ENCODE peak calls at places on chromosomes 12 and 14, in five cellular contexts. C is GM20000, M is left ventricle myocardium inferior, Z is MM.1S, X is endothelial cell. S is an unnamed sample.

GRCh38 chr12:116591608-116592115 is 32.5 kb downstream of the MAP1LC3B2 start:
- DNase-seq in C (no peak), M (no peak), Z (no peak), X (no peak), S (no peak)

GRCh38 chr12:52032797-52033505 is 18.3 kb upstream of the NR4A1 start:
- DNase-seq in C (peak), M (peak), Z (peak), X (peak), S (peak)

GRCh38 chr12:70402597-70402996 is 36.5 kb downstream of the KCNMB4 start:
- DNase-seq in C (no peak), M (no peak), Z (no peak), X (no peak), S (no peak)

GRCh38 chr12:6950401-6950801 is 755 bp upstream of the PTPN6 start:
- DNase-seq in C (no peak), M (no peak), Z (no peak), X (peak), S (no peak)

GRCh38 chr12:51926064-51926632 is 18.8 kb downstream of the ACVRL1 start:
- DNase-seq in C (no peak), M (no peak), Z (no peak), X (peak), S (no peak)

GRCh38 chr14:104264495-104265265 is 126.3 kb downstream of the KIF26A start:
- DNase-seq in C (no peak), M (no peak), Z (no peak), X (no peak), S (no peak)

GRCh38 chr14:55075628-55076027 is 24.2 kb downstream of the MAPK1IP1L start:
- DNase-seq in C (no peak), M (no peak), Z (no peak), X (no peak), S (no peak)

GRCh38 chr14:21723431-21724045 is 49.9 kb upstream of the OR4E1 start:
- DNase-seq in C (peak), M (no peak), Z (peak), X (peak), S (peak)

GRCh38 chr14:29390046-29390841 is 537.4 kb downstream of the PRKD1 start:
- DNase-seq in C (no peak), M (no peak), Z (no peak), X (no peak), S (no peak)

GRCh38 chr12:7068240-7068993 is 7.9 kb downstream of the C1S start:
- DNase-seq in C (no peak), M (peak), Z (no peak), X (no peak), S (peak)

DNA sequence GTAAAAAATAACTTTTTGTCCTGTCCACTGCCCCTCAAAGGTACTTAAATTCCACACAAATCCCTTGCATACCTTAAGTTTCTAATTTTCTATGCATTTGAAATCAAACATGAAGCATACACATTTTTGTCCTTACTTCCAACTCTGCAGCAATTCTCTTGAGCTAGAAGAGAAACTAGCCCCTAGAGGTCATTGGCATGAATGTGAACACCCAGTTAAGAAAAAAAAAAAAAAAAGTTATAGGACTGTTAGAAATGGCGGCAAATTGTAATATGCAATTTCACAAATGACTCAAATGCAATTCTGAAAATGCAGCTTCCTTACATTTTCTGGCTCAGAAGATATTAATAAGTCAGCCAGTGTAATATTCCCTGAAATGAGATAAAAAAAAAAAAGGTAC is 4.6 kb upstream of the ESR2 start:
- DNase-seq in C (no peak), M (no peak), Z (peak), X (no peak), S (no peak)
- TF ChIP-seq CTCF in C (no peak), M (no peak), Z (peak), X (peak), S (no peak)

GRCh38 chr12:64992641-64993040 is 128.5 kb downstream of the WIF1 start:
- DNase-seq in C (no peak), M (no peak), Z (no peak), X (no peak), S (no peak)
- TF ChIP-seq CTCF in C (no peak), M (no peak), Z (no peak), X (no peak), S (no peak)

DNA sequence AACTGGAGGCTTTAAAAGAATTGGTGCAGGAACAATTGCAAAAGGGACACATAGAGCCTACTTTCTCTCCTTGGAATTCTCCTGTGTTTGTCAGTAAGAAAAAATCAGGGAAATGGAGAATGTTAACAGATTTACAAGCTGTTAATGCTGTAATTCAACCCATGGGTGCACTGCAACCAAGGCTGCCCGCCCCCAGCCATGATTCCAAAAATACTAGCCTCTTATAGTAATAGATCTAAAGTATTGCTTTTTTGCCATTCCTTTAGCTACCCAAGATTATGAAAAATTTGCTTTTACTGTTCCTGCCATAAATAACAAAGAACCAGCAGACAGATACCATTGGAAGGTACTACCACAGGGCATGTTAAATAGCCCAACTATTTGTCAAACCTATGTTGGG is 15.3 kb upstream of the OR8S1 start:
- DNase-seq in C (no peak), M (no peak), Z (no peak), X (no peak), S (no peak)
- TF ChIP-seq CTCF in C (no peak), M (no peak), Z (no peak), X (no peak), S (no peak)

DNA sequence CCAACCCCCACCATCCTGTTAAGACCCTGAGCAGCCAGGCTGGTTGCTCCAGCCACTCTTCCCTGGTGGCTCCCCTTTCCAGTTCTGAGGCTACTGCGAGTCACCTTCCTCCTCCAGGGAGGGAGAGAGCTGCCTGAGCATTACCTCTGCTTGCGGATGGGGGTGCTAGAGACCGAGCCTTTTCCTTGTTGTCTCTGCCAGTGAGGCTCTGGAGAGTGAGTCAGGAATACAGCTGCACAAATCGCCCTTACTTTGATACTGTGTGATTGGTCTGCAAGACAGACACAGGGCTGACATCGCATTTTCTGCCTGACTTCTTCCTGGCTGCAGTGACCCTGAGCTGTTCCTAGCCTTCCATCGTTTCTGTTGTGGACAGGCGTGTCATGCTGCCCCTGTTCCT is 94.3 kb downstream of the SLC25A47 start:
- DNase-seq in C (no peak), M (no peak), Z (no peak), X (peak), S (peak)
- TF ChIP-seq CTCF in C (no peak), M (peak), Z (no peak), X (peak), S (peak)

S was measured in WERI-Rb-1.